ENCODE peak calls at places on chromosomes 13 and 19, in six cellular contexts. U, Q, I, H, X and E are unnamed samples.

GRCh38 chr19:29371766-29372415 is 153.9 kb upstream of the VSTM2B start:
- DNase-seq in U (no peak), Q (no peak), I (no peak), H (no peak), X (no peak), E (no peak)

GRCh38 chr13:33251131-33251629 is 34.4 kb downstream of the STARD13 start:
- DNase-seq in U (no peak), Q (no peak), I (no peak), H (no peak), X (peak; percentile 88), E (no peak)

GRCh38 chr13:70098669-70099068 is 9.0 kb upstream of the ATXN8OS start:
- DNase-seq in U (peak; percentile 68), Q (no peak), I (no peak), H (no peak), X (no peak), E (peak; percentile 33)

GRCh38 chr13:28337196-28338045 is 157.5 kb downstream of the FLT1 start:
- DNase-seq in U (no peak), Q (no peak), I (no peak), H (no peak), X (peak; percentile 81), E (no peak)

GRCh38 chr19:17075860-17076538 is 422 bp downstream of the MYO9B start:
- DNase-seq in U (peak; percentile 73), Q (no peak), I (peak; percentile 8), H (peak; percentile 46), X (no peak), E (peak; percentile 29)

GRCh38 chr19:45477713-45478453 is 10.1 kb downstream of the FOSB start:
- DNase-seq in U (peak; percentile 95), Q (no peak), I (peak; percentile 47), H (peak; percentile 44), X (no peak), E (no peak)

GRCh38 chr19:32497386-32497785 is 83.6 kb upstream of the PDCD5 start:
- DNase-seq in U (no peak), Q (no peak), I (no peak), H (no peak), X (no peak), E (no peak)

GRCh38 chr13:76759877-76760276 is 126.3 kb downstream of the KCTD12 start:
- DNase-seq in U (no peak), Q (no peak), I (no peak), H (no peak), X (no peak), E (no peak)